ENCODE peak calls at places on chromosomes 3 and 15, in ten cellular contexts. V is T-helper 2 cell, W is T follicular helper cell, A is RWPE1, I is NCI-H2081, Y is NB4, X is heart left ventricle, R is T-helper 1 cell, P is hippocampal formation, O is RCC 7860. F is an unnamed sample.

GRCh38 chr3:42214565-42215283 is 51.3 kb downstream of the CCK start:
- DNase-seq in O (no peak), I (no peak), W (no peak), V (no peak), P (no peak), Y (no peak), X (no peak), R (no peak), A (no peak), F (no peak)

GRCh38 chr15:84079885-84080777 is 155.4 kb upstream of the GOLGA6L4 start:
- DNase-seq in P (peak), A (peak), Y (no peak), X (peak), W (peak), V (no peak), R (peak), O (no peak), I (peak), F (no peak)

GRCh38 chr3:67819447-67819846 is 165.0 kb upstream of the SUCLG2 start:
- DNase-seq in O (no peak), W (no peak), X (no peak), Y (peak), R (no peak), V (no peak), A (no peak), P (no peak), I (no peak), F (peak)

GRCh38 chr3:21435871-21436270 is 315.1 kb downstream of the ZNF385D start:
- DNase-seq in X (no peak), V (no peak), W (no peak), I (peak), A (peak), R (no peak), Y (no peak), O (peak), P (no peak), F (peak)

GRCh38 chr15:73981761-73982222 is 10.3 kb downstream of the STOML1 start:
- DNase-seq in W (no peak), P (no peak), X (no peak), O (peak), V (no peak), I (no peak), Y (no peak), R (no peak), A (no peak), F (no peak)

GRCh38 chr3:44106761-44107160 is 134.9 kb upstream of the TOPAZ1 start:
- DNase-seq in R (no peak), W (no peak), V (no peak), Y (no peak), A (no peak), P (peak), I (no peak), X (no peak), O (no peak), F (peak)

GRCh38 chr3:117719316-117719926 is 1009.8 kb downstream of the TUSC7 start:
- DNase-seq in O (peak), W (no peak), I (peak), X (no peak), A (peak), P (no peak), V (no peak), Y (peak), R (no peak), F (peak)

GRCh38 chr3:39125837-39126500 is 18.5 kb downstream of the TTC21A start:
- DNase-seq in R (no peak), O (peak), X (no peak), Y (no peak), A (no peak), I (no peak), V (no peak), W (no peak), P (no peak), F (no peak)

GRCh38 chr3:127785711-127786265 is 36.5 kb downstream of the MGLL start:
- DNase-seq in X (no peak), Y (no peak), O (no peak), R (no peak), P (no peak), A (no peak), V (no peak), W (no peak), I (peak), F (no peak)

GRCh38 chr3:11168881-11169805 is 14.8 kb downstream of the HRH1 start:
- DNase-seq in I (no peak), X (no peak), P (no peak), W (no peak), Y (peak), V (no peak), O (no peak), A (no peak), R (no peak), F (peak)

GRCh38 chr3:185065059-185065458 is 87.8 kb downstream of the C3orf70 start:
- DNase-seq in R (no peak), O (no peak), I (no peak), A (no peak), P (no peak), W (no peak), V (no peak), Y (no peak), X (no peak), F (no peak)

GRCh38 chr3:65548848-65549625 is 489.7 kb downstream of the MAGI1 start:
- DNase-seq in P (peak), Y (no peak), I (no peak), R (no peak), A (no peak), X (peak), O (no peak), V (no peak), W (no peak), F (no peak)

GRCh38 chr3:149340310-149340933 is 7.0 kb upstream of the TM4SF18 start:
- DNase-seq in O (peak), I (peak), W (no peak), X (no peak), P (no peak), V (no peak), R (no peak), Y (no peak), A (no peak), F (no peak)

GRCh38 chr3:148233403-148233802 is 464.3 kb upstream of the AGTR1 start:
- DNase-seq in I (no peak), A (no peak), W (no peak), Y (no peak), X (no peak), R (no peak), V (no peak), O (no peak), P (no peak), F (no peak)

GRCh38 chr15:100311099-100311751 is 30.6 kb downstream of the ADAMTS17 start:
- DNase-seq in W (no peak), O (no peak), R (no peak), Y (no peak), A (no peak), I (no peak), V (no peak), P (no peak), X (peak), F (no peak)

GRCh38 chr15:48478581-48478980 is 147.4 kb downstream of the DUT start:
- DNase-seq in O (no peak), Y (no peak), P (no peak), V (no peak), I (no peak), X (no peak), W (no peak), R (no peak), A (no peak), F (no peak)

GRCh38 chr15:64780600-64781156 is 5.3 kb upstream of the RBPMS2 start:
- DNase-seq in A (no peak), Y (no peak), X (no peak), R (no peak), I (no peak), P (no peak), O (no peak), W (no peak), V (no peak), F (no peak)